ENCODE peak calls at places on chromosomes 5 and 9, in five cellular contexts. One of them, this sample, is unnamed.

GRCh38 chr9:127917603-127918002 is 762 bp upstream of the ST6GALNAC4 start:
- DNase-seq in fibroblast of lung: no peak
- DNase-seq in mesenchymal stem cell: no peak
- DNase-seq in GM23248: no peak
- DNase-seq in MM.1S: peak
- DNase-seq in this sample: no peak

GRCh38 chr9:35164711-35165110 is 2.9 kb downstream of the UNC13B start:
- DNase-seq in fibroblast of lung: peak
- DNase-seq in mesenchymal stem cell: peak
- DNase-seq in GM23248: peak
- DNase-seq in MM.1S: no peak
- DNase-seq in this sample: no peak

GRCh38 chr9:126683698-126684044 is 69.9 kb downstream of the LMX1B start:
- DNase-seq in fibroblast of lung: no peak
- DNase-seq in mesenchymal stem cell: no peak
- DNase-seq in GM23248: no peak
- DNase-seq in MM.1S: no peak
- DNase-seq in this sample: no peak

GRCh38 chr9:114224247-114224610 is 68.9 kb downstream of the COL27A1 start:
- DNase-seq in fibroblast of lung: peak
- DNase-seq in mesenchymal stem cell: peak
- DNase-seq in GM23248: peak
- DNase-seq in MM.1S: no peak
- DNase-seq in this sample: no peak

GRCh38 chr9:17064558-17064957 is 70.3 kb upstream of the CNTLN start:
- DNase-seq in fibroblast of lung: no peak
- DNase-seq in mesenchymal stem cell: no peak
- DNase-seq in GM23248: no peak
- DNase-seq in MM.1S: no peak
- DNase-seq in this sample: no peak

GRCh38 chr9:113634597-113635515 is 171.3 kb downstream of the RGS3 start:
- DNase-seq in fibroblast of lung: peak
- DNase-seq in mesenchymal stem cell: peak
- DNase-seq in GM23248: no peak
- DNase-seq in MM.1S: no peak
- DNase-seq in this sample: no peak

GRCh38 chr9:86983260-86984255 is 36.3 kb upstream of the GAS1 start:
- DNase-seq in fibroblast of lung: peak
- DNase-seq in mesenchymal stem cell: no peak
- DNase-seq in GM23248: peak
- DNase-seq in MM.1S: no peak
- DNase-seq in this sample: no peak

GRCh38 chr9:130604295-130604694 is 24.9 kb downstream of the FUBP3 start:
- DNase-seq in fibroblast of lung: no peak
- DNase-seq in mesenchymal stem cell: no peak
- DNase-seq in GM23248: no peak
- DNase-seq in MM.1S: no peak
- DNase-seq in this sample: no peak

GRCh38 chr5:58241383-58241782 is 218.5 kb downstream of the PLK2 start:
- DNase-seq in fibroblast of lung: peak
- DNase-seq in mesenchymal stem cell: no peak
- DNase-seq in GM23248: no peak
- DNase-seq in MM.1S: no peak
- DNase-seq in this sample: no peak

GRCh38 chr9:36873247-36873875 is 160.7 kb downstream of the PAX5 start:
- DNase-seq in fibroblast of lung: peak
- DNase-seq in mesenchymal stem cell: peak
- DNase-seq in GM23248: peak
- DNase-seq in MM.1S: peak
- DNase-seq in this sample: peak

GRCh38 chr9:1046639-1047604 is 3.2 kb upstream of the DMRT2 start:
- DNase-seq in fibroblast of lung: no peak
- DNase-seq in mesenchymal stem cell: no peak
- DNase-seq in GM23248: no peak
- DNase-seq in MM.1S: no peak
- DNase-seq in this sample: no peak

GRCh38 chr5:112548246-112548982 is 129.3 kb upstream of the EPB41L4A start:
- DNase-seq in fibroblast of lung: peak
- DNase-seq in mesenchymal stem cell: peak
- DNase-seq in GM23248: peak
- DNase-seq in MM.1S: no peak
- DNase-seq in this sample: no peak

GRCh38 chr5:40733439-40733838 is 22.3 kb downstream of the TTC33 start:
- DNase-seq in fibroblast of lung: no peak
- DNase-seq in mesenchymal stem cell: no peak
- DNase-seq in GM23248: no peak
- DNase-seq in MM.1S: no peak
- DNase-seq in this sample: no peak

GRCh38 chr9:112112519-112112918 is 62.6 kb downstream of the SUSD1 start:
- DNase-seq in fibroblast of lung: peak
- DNase-seq in mesenchymal stem cell: peak
- DNase-seq in GM23248: peak
- DNase-seq in MM.1S: no peak
- DNase-seq in this sample: peak

GRCh38 chr5:41925555-41925946 is 470 bp downstream of the FBXO4 start:
- DNase-seq in fibroblast of lung: peak
- DNase-seq in mesenchymal stem cell: no peak
- DNase-seq in GM23248: peak
- DNase-seq in MM.1S: no peak
- DNase-seq in this sample: no peak

GRCh38 chr5:29218138-29218537 is 1975.3 kb upstream of the CDH6 start:
- DNase-seq in fibroblast of lung: no peak
- DNase-seq in mesenchymal stem cell: no peak
- DNase-seq in GM23248: no peak
- DNase-seq in MM.1S: no peak
- DNase-seq in this sample: no peak

GRCh38 chr9:68895741-68896478 is 118.0 kb downstream of the PRKACG start:
- DNase-seq in fibroblast of lung: no peak
- DNase-seq in mesenchymal stem cell: peak
- DNase-seq in GM23248: no peak
- DNase-seq in MM.1S: peak
- DNase-seq in this sample: no peak

GRCh38 chr9:134032456-134033222 is 7.4 kb downstream of the BRD3OS start:
- DNase-seq in fibroblast of lung: no peak
- DNase-seq in mesenchymal stem cell: no peak
- DNase-seq in GM23248: no peak
- DNase-seq in MM.1S: no peak
- DNase-seq in this sample: no peak

GRCh38 chr9:31519011-31519410 is 865.4 kb upstream of the ACO1 start:
- DNase-seq in fibroblast of lung: no peak
- DNase-seq in mesenchymal stem cell: no peak
- DNase-seq in GM23248: no peak
- DNase-seq in MM.1S: peak
- DNase-seq in this sample: peak

GRCh38 chr9:70514273-70514672 is 99.8 kb upstream of the KLF9 start:
- DNase-seq in fibroblast of lung: peak
- DNase-seq in mesenchymal stem cell: no peak
- DNase-seq in GM23248: no peak
- DNase-seq in MM.1S: no peak
- DNase-seq in this sample: no peak
- H3K4me2 ChIP-seq in fibroblast of lung: no peak
- H3K4me2 ChIP-seq in mesenchymal stem cell: no peak
- H3K4me2 ChIP-seq in GM23248: no peak
- H3K4me2 ChIP-seq in MM.1S: no peak
- H3K4me2 ChIP-seq in this sample: no peak

DNA sequence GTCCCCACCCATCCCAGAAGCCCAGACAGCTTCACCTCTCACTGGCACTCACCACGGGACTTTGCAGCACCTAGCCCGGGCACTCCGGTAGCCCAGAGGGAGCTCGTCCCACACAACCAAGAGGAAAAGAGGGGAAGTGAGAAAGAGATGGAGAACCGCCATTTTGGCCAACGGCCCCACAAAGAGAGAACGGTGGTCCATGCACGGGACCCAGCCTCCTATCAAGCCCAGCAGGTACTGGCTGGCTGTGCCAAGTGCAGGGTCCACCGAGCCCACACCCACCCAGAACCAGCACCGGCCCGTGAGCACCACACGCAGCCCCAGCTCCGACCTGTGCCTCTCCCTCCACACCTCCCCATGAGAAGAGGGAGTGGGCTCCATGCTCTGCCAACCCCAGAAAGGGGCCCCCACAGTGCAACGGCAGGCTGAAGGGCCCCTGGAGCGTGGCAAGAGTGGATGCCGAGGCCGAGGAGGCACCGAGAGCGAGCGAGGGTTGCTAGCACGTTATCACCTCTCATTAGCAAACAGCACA is 78.5 kb upstream of the GCNT4 start:
- DNase-seq in fibroblast of lung: no peak
- DNase-seq in mesenchymal stem cell: no peak
- DNase-seq in GM23248: no peak
- DNase-seq in MM.1S: no peak
- DNase-seq in this sample: no peak
- H3K4me2 ChIP-seq in fibroblast of lung: no peak
- H3K4me2 ChIP-seq in mesenchymal stem cell: no peak
- H3K4me2 ChIP-seq in GM23248: no peak
- H3K4me2 ChIP-seq in MM.1S: no peak
- H3K4me2 ChIP-seq in this sample: no peak

GRCh38 chr5:146599261-146599660 is 83.3 kb upstream of the GPR151 start:
- DNase-seq in fibroblast of lung: no peak
- DNase-seq in mesenchymal stem cell: no peak
- DNase-seq in GM23248: no peak
- DNase-seq in MM.1S: no peak
- DNase-seq in this sample: no peak
- H3K4me2 ChIP-seq in fibroblast of lung: no peak
- H3K4me2 ChIP-seq in mesenchymal stem cell: no peak
- H3K4me2 ChIP-seq in GM23248: no peak
- H3K4me2 ChIP-seq in MM.1S: no peak
- H3K4me2 ChIP-seq in this sample: no peak

GRCh38 chr5:180330270-180330648 is 22.9 kb downstream of the GFPT2 start:
- DNase-seq in fibroblast of lung: no peak
- DNase-seq in mesenchymal stem cell: no peak
- DNase-seq in GM23248: no peak
- DNase-seq in MM.1S: no peak
- DNase-seq in this sample: no peak
- H3K4me2 ChIP-seq in fibroblast of lung: peak
- H3K4me2 ChIP-seq in mesenchymal stem cell: no peak
- H3K4me2 ChIP-seq in GM23248: peak
- H3K4me2 ChIP-seq in MM.1S: no peak
- H3K4me2 ChIP-seq in this sample: peak

GRCh38 chr5:12399868-12400267 is 495.6 kb upstream of the CTNND2 start:
- DNase-seq in fibroblast of lung: no peak
- DNase-seq in mesenchymal stem cell: no peak
- DNase-seq in GM23248: no peak
- DNase-seq in MM.1S: peak
- DNase-seq in this sample: peak
- H3K4me2 ChIP-seq in fibroblast of lung: no peak
- H3K4me2 ChIP-seq in mesenchymal stem cell: no peak
- H3K4me2 ChIP-seq in GM23248: no peak
- H3K4me2 ChIP-seq in MM.1S: no peak
- H3K4me2 ChIP-seq in this sample: no peak

DNA sequence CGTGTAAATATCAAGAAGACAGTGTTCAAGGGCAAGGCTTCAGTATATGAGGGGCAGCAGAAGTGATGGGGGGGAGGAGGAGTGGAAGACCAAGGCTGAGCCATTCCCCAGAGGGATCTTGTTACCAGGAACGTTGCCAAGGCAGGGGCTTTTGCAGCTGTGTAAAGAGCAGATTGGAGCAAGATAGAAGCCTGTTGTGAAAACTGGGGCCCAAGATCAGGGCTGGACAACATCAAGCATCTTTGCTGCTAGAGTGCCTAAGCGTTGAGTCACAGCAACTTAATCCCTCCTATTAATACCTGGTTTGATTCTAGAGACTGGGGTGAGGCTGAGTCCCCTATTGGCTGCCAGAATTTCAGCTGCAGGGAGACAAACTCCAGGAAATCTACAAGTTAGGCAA is 18.4 kb upstream of the ERCC6L2 start:
- DNase-seq in fibroblast of lung: peak
- DNase-seq in mesenchymal stem cell: peak
- DNase-seq in GM23248: peak
- DNase-seq in MM.1S: no peak
- DNase-seq in this sample: peak
- H3K4me2 ChIP-seq in fibroblast of lung: no peak
- H3K4me2 ChIP-seq in mesenchymal stem cell: no peak
- H3K4me2 ChIP-seq in GM23248: no peak
- H3K4me2 ChIP-seq in MM.1S: no peak
- H3K4me2 ChIP-seq in this sample: peak

GRCh38 chr9:14148501-14149103 is 165.3 kb downstream of the NFIB start:
- DNase-seq in fibroblast of lung: no peak
- DNase-seq in mesenchymal stem cell: no peak
- DNase-seq in GM23248: no peak
- DNase-seq in MM.1S: no peak
- DNase-seq in this sample: no peak
- H3K4me2 ChIP-seq in fibroblast of lung: no peak
- H3K4me2 ChIP-seq in mesenchymal stem cell: no peak
- H3K4me2 ChIP-seq in GM23248: no peak
- H3K4me2 ChIP-seq in MM.1S: no peak
- H3K4me2 ChIP-seq in this sample: no peak

GRCh38 chr5:100904259-100904822 is 1.3 kb upstream of the ST8SIA4 start:
- DNase-seq in fibroblast of lung: no peak
- DNase-seq in mesenchymal stem cell: no peak
- DNase-seq in GM23248: no peak
- DNase-seq in MM.1S: peak
- DNase-seq in this sample: no peak

GRCh38 chr5:100902406-100903035 is 561 bp downstream of the ST8SIA4 start:
- DNase-seq in fibroblast of lung: no peak
- DNase-seq in mesenchymal stem cell: peak
- DNase-seq in GM23248: peak
- DNase-seq in MM.1S: peak
- DNase-seq in this sample: no peak

GRCh38 chr5:100903036-100903887 is at the start of gene ST8SIA4:
- DNase-seq in fibroblast of lung: peak
- DNase-seq in mesenchymal stem cell: peak
- DNase-seq in GM23248: peak
- DNase-seq in MM.1S: peak
- DNase-seq in this sample: peak

GRCh38 chr5:100901851-100902341 is 1.2 kb downstream of the ST8SIA4 start:
- DNase-seq in fibroblast of lung: peak
- DNase-seq in mesenchymal stem cell: no peak
- DNase-seq in GM23248: peak
- DNase-seq in MM.1S: peak
- DNase-seq in this sample: no peak

GRCh38 chr5:100905259-100905914 is 2.3 kb upstream of the ST8SIA4 start:
- DNase-seq in fibroblast of lung: no peak
- DNase-seq in mesenchymal stem cell: no peak
- DNase-seq in GM23248: no peak
- DNase-seq in MM.1S: peak
- DNase-seq in this sample: no peak
- H3K4me2 ChIP-seq in fibroblast of lung: no peak
- H3K4me2 ChIP-seq in mesenchymal stem cell: no peak
- H3K4me2 ChIP-seq in GM23248: no peak
- H3K4me2 ChIP-seq in MM.1S: peak
- H3K4me2 ChIP-seq in this sample: no peak

This sample was measured in PC-9.